ENCODE peak calls at places on chromosomes 2 and 18, in nine cellular contexts. N is suprapubic skin; F is substantia nigra; P is adipocyte; D is activated CD4-positive, alpha-beta T cell treated with anti-CD3 and anti-CD28 coated beads, Interleukin-2, amount 10 ng/mL, durations not matched to agents 7 days and 5 days; X is mesendoderm; R is endodermal cell; C is stimulated activated CD8-positive, alpha-beta memory T cell treated with anti-CD3 and anti-CD28 coated beads, Interleukin-12 subunit alpha, Interleukin-12 subunit beta, amount 100 ng/mL, for 1 hour; H is EL. U is an unnamed sample.

GRCh38 chr2:227033471-227034148 is 130.4 kb downstream of the COL4A4 start:
- DNase-seq in N (no peak), F (no peak), P (peak; percentile 56), D (no peak), X (peak; percentile 80), R (peak; percentile 95), C (no peak), H (peak; percentile 56), U (peak; percentile 15)

GRCh38 chr2:136844546-136844945 is 79.2 kb downstream of the THSD7B start:
- DNase-seq in N (no peak), F (no peak), P (no peak), D (no peak), X (no peak), R (no peak), C (no peak), H (no peak), U (no peak)

GRCh38 chr18:3328522-3328921 is 66.6 kb downstream of the MYL12B start:
- DNase-seq in N (no peak), F (no peak), P (no peak), D (no peak), X (no peak), R (no peak), C (no peak), H (no peak), U (no peak)

GRCh38 chr2:101446869-101447268 is 28.0 kb downstream of the RFX8 start:
- DNase-seq in N (no peak), F (no peak), P (no peak), D (no peak), X (no peak), R (no peak), C (no peak), H (peak; percentile 81), U (peak; percentile 42)

GRCh38 chr2:155442088-155442487 is 743.6 kb downstream of the KCNJ3 start:
- DNase-seq in N (no peak), F (no peak), P (no peak), D (no peak), X (no peak), R (no peak), C (no peak), H (no peak), U (no peak)

GRCh38 chr2:47237375-47238357 is 82.6 kb upstream of the STPG4 start:
- DNase-seq in N (no peak), F (peak; percentile 5), P (no peak), D (no peak), X (peak; percentile 81), R (no peak), C (no peak), H (peak; percentile 45), U (no peak)

GRCh38 chr2:185745864-185746859 is 7.6 kb downstream of the FSIP2 start:
- DNase-seq in N (no peak), F (no peak), P (no peak), D (no peak), X (no peak), R (no peak), C (no peak), H (no peak), U (no peak)

GRCh38 chr2:188909036-188909435 is 65.1 kb upstream of the COL3A1 start:
- DNase-seq in N (no peak), F (no peak), P (no peak), D (no peak), X (no peak), R (no peak), C (no peak), H (peak; percentile 21), U (peak; percentile 16)